ENCODE peak calls at places on chromosome 10, in six cellular contexts. One of them, this sample, is unnamed.

GRCh38 chr10:72564596-72564995 is 61.3 kb downstream of the MICU1 start:
- DNase-seq in OCI-LY7: no peak
- DNase-seq in CD4-positive, alpha-beta T cell: no peak
- DNase-seq in DND-41: no peak
- DNase-seq in activated CD8-positive, alpha-beta T cell treated with anti-CD3 and anti-CD28 coated beads for 36 hours: peak
- DNase-seq in astrocyte: peak
- DNase-seq in this sample: no peak

GRCh38 chr10:52115823-52116222 is 198.3 kb upstream of the DKK1 start:
- DNase-seq in OCI-LY7: no peak
- DNase-seq in CD4-positive, alpha-beta T cell: no peak
- DNase-seq in DND-41: no peak
- DNase-seq in activated CD8-positive, alpha-beta T cell treated with anti-CD3 and anti-CD28 coated beads for 36 hours: no peak
- DNase-seq in astrocyte: peak
- DNase-seq in this sample: no peak

GRCh38 chr10:109996225-109996624 is 11.6 kb upstream of the ADD3 start:
- DNase-seq in OCI-LY7: peak
- DNase-seq in CD4-positive, alpha-beta T cell: no peak
- DNase-seq in DND-41: no peak
- DNase-seq in activated CD8-positive, alpha-beta T cell treated with anti-CD3 and anti-CD28 coated beads for 36 hours: no peak
- DNase-seq in astrocyte: no peak
- DNase-seq in this sample: no peak

GRCh38 chr10:37572206-37572605 is 285.2 kb downstream of the ZNF248 start:
- DNase-seq in OCI-LY7: no peak
- DNase-seq in CD4-positive, alpha-beta T cell: no peak
- DNase-seq in DND-41: no peak
- DNase-seq in activated CD8-positive, alpha-beta T cell treated with anti-CD3 and anti-CD28 coated beads for 36 hours: no peak
- DNase-seq in astrocyte: no peak
- DNase-seq in this sample: no peak

GRCh38 chr10:17910144-17910789 is 41.5 kb upstream of the SLC39A12 start:
- DNase-seq in OCI-LY7: peak
- DNase-seq in CD4-positive, alpha-beta T cell: no peak
- DNase-seq in DND-41: peak
- DNase-seq in activated CD8-positive, alpha-beta T cell treated with anti-CD3 and anti-CD28 coated beads for 36 hours: peak
- DNase-seq in astrocyte: peak
- DNase-seq in this sample: peak

GRCh38 chr10:101287183-101287830 is 58.0 kb upstream of the LBX1 start:
- DNase-seq in OCI-LY7: no peak
- DNase-seq in CD4-positive, alpha-beta T cell: no peak
- DNase-seq in DND-41: no peak
- DNase-seq in activated CD8-positive, alpha-beta T cell treated with anti-CD3 and anti-CD28 coated beads for 36 hours: no peak
- DNase-seq in astrocyte: no peak
- DNase-seq in this sample: no peak

GRCh38 chr10:116669080-116669479 is 48.3 kb downstream of the PNLIPRP2 start:
- DNase-seq in OCI-LY7: no peak
- DNase-seq in CD4-positive, alpha-beta T cell: no peak
- DNase-seq in DND-41: no peak
- DNase-seq in activated CD8-positive, alpha-beta T cell treated with anti-CD3 and anti-CD28 coated beads for 36 hours: no peak
- DNase-seq in astrocyte: no peak
- DNase-seq in this sample: no peak

GRCh38 chr10:71191019-71191418 is 21.4 kb upstream of the UNC5B start:
- DNase-seq in OCI-LY7: no peak
- DNase-seq in CD4-positive, alpha-beta T cell: no peak
- DNase-seq in DND-41: no peak
- DNase-seq in activated CD8-positive, alpha-beta T cell treated with anti-CD3 and anti-CD28 coated beads for 36 hours: no peak
- DNase-seq in astrocyte: no peak
- DNase-seq in this sample: no peak

GRCh38 chr10:75265856-75266255 is 30.1 kb upstream of the COMTD1 start:
- DNase-seq in OCI-LY7: no peak
- DNase-seq in CD4-positive, alpha-beta T cell: no peak
- DNase-seq in DND-41: no peak
- DNase-seq in activated CD8-positive, alpha-beta T cell treated with anti-CD3 and anti-CD28 coated beads for 36 hours: no peak
- DNase-seq in astrocyte: no peak
- DNase-seq in this sample: no peak

GRCh38 chr10:78821052-78821451 is 247.7 kb upstream of the ZMIZ1 start:
- DNase-seq in OCI-LY7: no peak
- DNase-seq in CD4-positive, alpha-beta T cell: no peak
- DNase-seq in DND-41: no peak
- DNase-seq in activated CD8-positive, alpha-beta T cell treated with anti-CD3 and anti-CD28 coated beads for 36 hours: no peak
- DNase-seq in astrocyte: no peak
- DNase-seq in this sample: no peak

GRCh38 chr10:48233643-48234042 is 40.9 kb downstream of the FRMPD2 start:
- DNase-seq in OCI-LY7: no peak
- DNase-seq in CD4-positive, alpha-beta T cell: no peak
- DNase-seq in DND-41: no peak
- DNase-seq in activated CD8-positive, alpha-beta T cell treated with anti-CD3 and anti-CD28 coated beads for 36 hours: no peak
- DNase-seq in astrocyte: no peak
- DNase-seq in this sample: no peak
- TF ChIP-seq CTCF in OCI-LY7: no peak
- TF ChIP-seq CTCF in CD4-positive, alpha-beta T cell: no peak
- TF ChIP-seq CTCF in DND-41: peak
- TF ChIP-seq CTCF in activated CD8-positive, alpha-beta T cell treated with anti-CD3 and anti-CD28 coated beads for 36 hours: no peak
- TF ChIP-seq CTCF in astrocyte: no peak
- TF ChIP-seq CTCF in this sample: no peak

GRCh38 chr10:100046088-100046487 is 35.6 kb downstream of the CPN1 start:
- DNase-seq in OCI-LY7: peak
- DNase-seq in CD4-positive, alpha-beta T cell: peak
- DNase-seq in DND-41: peak
- DNase-seq in activated CD8-positive, alpha-beta T cell treated with anti-CD3 and anti-CD28 coated beads for 36 hours: peak
- DNase-seq in astrocyte: peak
- DNase-seq in this sample: peak

GRCh38 chr10:100045592-100045991 is 35.8 kb upstream of the DNMBP start:
- DNase-seq in OCI-LY7: no peak
- DNase-seq in CD4-positive, alpha-beta T cell: no peak
- DNase-seq in DND-41: no peak
- DNase-seq in activated CD8-positive, alpha-beta T cell treated with anti-CD3 and anti-CD28 coated beads for 36 hours: no peak
- DNase-seq in astrocyte: no peak
- DNase-seq in this sample: no peak

GRCh38 chr10:100041620-100042019 is 31.9 kb upstream of the DNMBP start:
- DNase-seq in OCI-LY7: no peak
- DNase-seq in CD4-positive, alpha-beta T cell: no peak
- DNase-seq in DND-41: no peak
- DNase-seq in activated CD8-positive, alpha-beta T cell treated with anti-CD3 and anti-CD28 coated beads for 36 hours: no peak
- DNase-seq in astrocyte: no peak
- DNase-seq in this sample: no peak

GRCh38 chr10:100043796-100044195 is 34.0 kb upstream of the DNMBP start:
- DNase-seq in OCI-LY7: no peak
- DNase-seq in CD4-positive, alpha-beta T cell: no peak
- DNase-seq in DND-41: no peak
- DNase-seq in activated CD8-positive, alpha-beta T cell treated with anti-CD3 and anti-CD28 coated beads for 36 hours: no peak
- DNase-seq in astrocyte: no peak
- DNase-seq in this sample: no peak

GRCh38 chr10:100043344-100043743 is 33.6 kb upstream of the DNMBP start:
- DNase-seq in OCI-LY7: no peak
- DNase-seq in CD4-positive, alpha-beta T cell: no peak
- DNase-seq in DND-41: no peak
- DNase-seq in activated CD8-positive, alpha-beta T cell treated with anti-CD3 and anti-CD28 coated beads for 36 hours: peak
- DNase-seq in astrocyte: no peak
- DNase-seq in this sample: no peak
- TF ChIP-seq CTCF in OCI-LY7: peak
- TF ChIP-seq CTCF in CD4-positive, alpha-beta T cell: no peak
- TF ChIP-seq CTCF in DND-41: peak
- TF ChIP-seq CTCF in activated CD8-positive, alpha-beta T cell treated with anti-CD3 and anti-CD28 coated beads for 36 hours: no peak
- TF ChIP-seq CTCF in astrocyte: no peak
- TF ChIP-seq CTCF in this sample: no peak

DNA sequence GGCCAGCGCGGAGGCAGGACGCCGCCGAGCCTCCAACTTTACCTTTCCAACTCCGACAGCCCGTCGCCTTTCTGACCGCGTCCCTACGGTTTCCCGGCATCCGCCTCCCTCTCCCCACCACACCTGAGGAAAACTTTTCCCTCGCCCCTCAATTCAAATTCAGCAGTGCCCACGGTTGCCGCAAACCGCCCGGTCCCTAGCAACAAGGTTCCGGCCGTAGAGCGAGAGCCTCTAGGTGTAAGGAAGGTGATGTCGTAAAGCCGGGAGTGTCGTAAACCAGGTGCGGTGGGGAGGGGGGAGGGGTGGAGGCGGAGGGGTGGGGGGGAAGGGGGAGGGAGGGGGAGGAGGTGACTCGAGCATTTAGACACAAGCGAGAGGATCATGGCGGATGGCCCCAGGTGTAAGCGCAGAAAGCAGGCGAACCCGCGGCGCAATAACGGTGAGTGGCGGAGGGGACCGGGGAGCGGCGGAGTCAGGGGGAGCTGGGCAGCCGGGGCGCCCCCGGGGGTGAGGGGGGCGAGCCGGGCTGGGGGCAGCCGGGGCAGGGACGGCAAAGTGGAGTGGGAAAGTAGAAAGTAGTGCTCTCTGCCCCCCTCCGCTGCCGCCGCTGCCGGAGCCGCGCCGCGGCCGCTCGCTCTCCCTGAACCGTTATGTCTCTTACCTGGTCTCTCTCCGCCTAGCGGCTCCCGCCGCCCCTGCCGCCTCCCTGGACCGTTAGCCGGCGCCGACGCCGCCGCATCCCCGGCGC is at the start of gene ZEB1:
- DNase-seq in OCI-LY7: peak
- DNase-seq in CD4-positive, alpha-beta T cell: peak
- DNase-seq in DND-41: peak
- DNase-seq in activated CD8-positive, alpha-beta T cell treated with anti-CD3 and anti-CD28 coated beads for 36 hours: peak
- DNase-seq in astrocyte: peak
- DNase-seq in this sample: peak
- TF ChIP-seq CTCF in OCI-LY7: peak
- TF ChIP-seq CTCF in CD4-positive, alpha-beta T cell: peak
- TF ChIP-seq CTCF in DND-41: peak
- TF ChIP-seq CTCF in activated CD8-positive, alpha-beta T cell treated with anti-CD3 and anti-CD28 coated beads for 36 hours: peak
- TF ChIP-seq CTCF in astrocyte: peak
- TF ChIP-seq CTCF in this sample: peak

GRCh38 chr10:121498071-121498470 is 100.2 kb downstream of the FGFR2 start:
- DNase-seq in OCI-LY7: no peak
- DNase-seq in CD4-positive, alpha-beta T cell: no peak
- DNase-seq in DND-41: no peak
- DNase-seq in activated CD8-positive, alpha-beta T cell treated with anti-CD3 and anti-CD28 coated beads for 36 hours: no peak
- DNase-seq in astrocyte: no peak
- DNase-seq in this sample: no peak
- TF ChIP-seq CTCF in OCI-LY7: peak
- TF ChIP-seq CTCF in CD4-positive, alpha-beta T cell: no peak
- TF ChIP-seq CTCF in DND-41: no peak
- TF ChIP-seq CTCF in activated CD8-positive, alpha-beta T cell treated with anti-CD3 and anti-CD28 coated beads for 36 hours: no peak
- TF ChIP-seq CTCF in astrocyte: no peak
- TF ChIP-seq CTCF in this sample: no peak

GRCh38 chr10:15370741-15371701 is at the start of gene FAM171A1:
- DNase-seq in OCI-LY7: no peak
- DNase-seq in CD4-positive, alpha-beta T cell: peak
- DNase-seq in DND-41: peak
- DNase-seq in activated CD8-positive, alpha-beta T cell treated with anti-CD3 and anti-CD28 coated beads for 36 hours: peak
- DNase-seq in astrocyte: peak
- DNase-seq in this sample: peak
- TF ChIP-seq CTCF in OCI-LY7: no peak
- TF ChIP-seq CTCF in CD4-positive, alpha-beta T cell: no peak
- TF ChIP-seq CTCF in DND-41: peak
- TF ChIP-seq CTCF in activated CD8-positive, alpha-beta T cell treated with anti-CD3 and anti-CD28 coated beads for 36 hours: no peak
- TF ChIP-seq CTCF in astrocyte: no peak
- TF ChIP-seq CTCF in this sample: peak

This sample was measured in neural crest cell.